ENCODE peak calls at places on chromosomes 13 and 19, in four cellular contexts. R, A, J and Q are unnamed samples. For H3K4me1, the result is how much of the 10 kb centered on the place peaks cover.

GRCh38 chr19:28242317-28242927 is 970.5 kb downstream of the UQCRFS1 start:
- DNase-seq in J (peak), R (peak), A (peak), Q (no peak)

GRCh38 chr19:11160119-11160768 is 4.7 kb upstream of the SPC24 start:
- DNase-seq in R (peak), J (no peak), A (no peak), Q (no peak)

GRCh38 chr19:15010497-15011255 is 31.0 kb upstream of the SLC1A6 start:
- DNase-seq in R (no peak), A (no peak), J (no peak), Q (no peak)

GRCh38 chr13:24267801-24268200 is 41.6 kb upstream of the C1QTNF9 start:
- DNase-seq in R (no peak), A (no peak), J (no peak), Q (no peak)

GRCh38 chr13:98517576-98518310 is 59.2 kb downstream of the STK24 start:
- DNase-seq in J (no peak), R (no peak), A (no peak), Q (peak)

GRCh38 chr19:5126498-5127223 is 157.7 kb downstream of the KDM4B start:
- DNase-seq in A (no peak), J (no peak), R (no peak), Q (no peak)

GRCh38 chr13:36837354-36838092 is 18.5 kb downstream of the RFXAP start:
- DNase-seq in R (no peak), J (no peak), A (no peak), Q (no peak)

GRCh38 chr19:55384576-55385235 is 614 bp upstream of the TMEM238 start:
- DNase-seq in J (peak), A (peak), R (no peak), Q (no peak)

GRCh38 chr19:37007587-37008220 is 70.5 kb upstream of the ZNF420 start:
- DNase-seq in A (peak), R (peak), J (peak), Q (no peak)

GRCh38 chr13:44191504-44192171 is 182.0 kb upstream of the SERP2 start:
- DNase-seq in R (peak), J (peak), A (peak), Q (no peak)

GRCh38 chr13:98900442-98900841 is 77.4 kb downstream of the DOCK9 start:
- DNase-seq in J (no peak), A (no peak), R (no peak), Q (no peak)

GRCh38 chr13:100815476-100816046 is 141.0 kb upstream of the TMTC4 start:
- DNase-seq in A (peak), J (no peak), R (no peak), Q (no peak)

GRCh38 chr13:52029569-52029968 is 5.1 kb downstream of the UTP14C start:
- DNase-seq in A (no peak), J (no peak), R (no peak), Q (no peak)

GRCh38 chr19:17975032-17975431 is 8.1 kb downstream of the KCNN1 start:
- DNase-seq in J (no peak), R (no peak), A (no peak), Q (no peak)
- H3K4me3 ChIP-seq in J (no peak), R (no peak), A (no peak), Q (no peak)

GRCh38 chr19:7912144-7912696 is 2.4 kb upstream of the TGFBR3L start:
- DNase-seq in J (no peak), R (no peak), A (no peak), Q (no peak)
- H3K4me1 ChIP-seq in J (under half), R (under half), A (under half), Q (under half)

DNA sequence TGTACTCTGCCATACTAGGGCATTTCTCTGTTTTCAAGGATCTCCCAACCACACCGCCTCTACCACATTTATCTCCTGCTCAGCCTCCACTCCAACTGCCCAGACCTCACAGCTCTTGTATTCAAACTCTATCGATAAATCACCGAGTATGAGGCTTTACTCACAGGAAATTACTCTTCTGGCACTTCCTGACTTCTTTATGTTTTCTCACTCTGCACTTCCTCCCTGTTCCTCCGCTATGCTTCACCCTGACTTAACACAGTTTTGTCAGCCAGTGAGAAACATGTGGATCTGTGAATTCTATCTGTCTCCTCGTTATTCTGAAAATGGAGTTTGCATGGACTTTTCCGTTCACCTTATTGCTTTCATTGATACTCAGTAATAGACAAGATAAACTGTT is 2.6 kb upstream of the CARD8 start:
- DNase-seq in R (peak), J (no peak), A (no peak), Q (peak)
- H3K4me3 ChIP-seq in R (no peak), J (no peak), A (no peak), Q (peak)

GRCh38 chr13:28489975-28490550 is 4.9 kb downstream of the FLT1 start:
- DNase-seq in A (no peak), R (no peak), J (no peak), Q (no peak)
- H3K4me1 ChIP-seq in A (under half), R (under half), J (under half), Q (under half)

GRCh38 chr13:50127726-50128291 is 112.6 kb downstream of the KCNRG start:
- DNase-seq in J (peak), R (no peak), A (no peak), Q (no peak)
- H3K4me3 ChIP-seq in J (peak), R (peak), A (no peak), Q (peak)

GRCh38 chr19:1237754-1238372 is at the start of gene CBARP:
- DNase-seq in J (peak), A (no peak), R (no peak), Q (no peak)

GRCh38 chr19:1238373-1239303 is 833 bp upstream of the CBARP start:
- DNase-seq in A (no peak), J (no peak), R (no peak), Q (no peak)

GRCh38 chr19:1239796-1240737 is 1.5 kb upstream of the ATP5F1D start:
- DNase-seq in J (peak), R (peak), A (peak), Q (peak)

GRCh38 chr19:1240925-1241324 is 626 bp upstream of the ATP5F1D start:
- DNase-seq in J (peak), A (no peak), R (no peak), Q (no peak)

GRCh38 chr19:1239420-1239795 is 1.6 kb upstream of the CBARP start:
- DNase-seq in J (no peak), A (no peak), R (no peak), Q (no peak)
- H3K4me1 ChIP-seq in J (under half), A (under half), R (under half), Q (under half)